ENCODE peak calls at places on chromosome X, in five cellular contexts. Q is endothelial cell, M is glutamatergic neuron, L is iPS-NIHi11, R is activated T-cell treated with anti-CD3 and anti-CD28 coated beads for 1 hour. S is an unnamed sample.

GRCh38 chrX:109926743-109927662 is 75.9 kb upstream of the TMEM164 start:
- DNase-seq in Q (no peak), M (no peak), R (no peak), L (no peak), S (no peak)

GRCh38 chrX:41921492-41922124 is 1.7 kb downstream of the CASK start:
- DNase-seq in R (no peak), M (no peak), Q (no peak), L (no peak), S (peak; percentile 2)

GRCh38 chrX:31245714-31246113 is 173.9 kb upstream of the FTHL17 start:
- DNase-seq in L (no peak), Q (no peak), M (no peak), R (no peak), S (no peak)

GRCh38 chrX:45344597-45344996 is 143.9 kb upstream of the DIPK2B start:
- DNase-seq in M (no peak), R (no peak), L (no peak), Q (no peak), S (no peak)

GRCh38 chrX:134868766-134869495 is 121.9 kb upstream of the SMIM10 start:
- DNase-seq in Q (no peak), L (no peak), M (no peak), R (no peak), S (peak; percentile 3)

GRCh38 chrX:129980043-129980442 is 2.4 kb upstream of the BCORL1 start:
- DNase-seq in R (no peak), M (no peak), Q (no peak), L (no peak), S (peak; percentile 35)

GRCh38 chrX:136835761-136836160 is 44.8 kb downstream of the RBMX start:
- DNase-seq in R (no peak), M (no peak), L (no peak), Q (no peak), S (no peak)

GRCh38 chrX:115650916-115651315 is 89.9 kb downstream of the PLS3 start:
- DNase-seq in R (no peak), M (peak; percentile 38), L (peak; percentile 17), Q (peak; percentile 45), S (peak; percentile 47)

GRCh38 chrX:112642349-112642748 is 37.4 kb downstream of the LHFPL1 start:
- DNase-seq in Q (peak; percentile 31), L (peak; percentile 69), M (peak; percentile 18), R (no peak), S (peak; percentile 78)

GRCh38 chrX:68983004-68983857 is 154.4 kb downstream of the EFNB1 start:
- DNase-seq in M (no peak), R (no peak), L (no peak), Q (no peak), S (no peak)

GRCh38 chrX:154142386-154142785 is 1.7 kb upstream of the OPN1LW start:
- DNase-seq in R (no peak), Q (no peak), M (no peak), L (no peak), S (no peak)

GRCh38 chrX:136354201-136354600 is 53.4 kb downstream of the ADGRG4 start:
- DNase-seq in M (no peak), R (no peak), L (no peak), Q (no peak), S (no peak)

GRCh38 chrX:96445531-96446065 is 239.0 kb upstream of the DIAPH2 start:
- DNase-seq in R (no peak), L (no peak), Q (no peak), M (no peak), S (no peak)

GRCh38 chrX:118718737-118719136 is 8.7 kb upstream of the IL13RA1 start:
- DNase-seq in R (no peak), Q (no peak), M (no peak), L (no peak), S (peak; percentile 21)

GRCh38 chrX:53071604-53072417 is 10.4 kb upstream of the TSPYL2 start:
- DNase-seq in M (peak; percentile 35), Q (peak; percentile 46), L (peak; percentile 55), R (peak; percentile 42), S (peak; percentile 75)

GRCh38 chrX:63506320-63506719 is 155.2 kb upstream of the SPIN4 start:
- DNase-seq in L (peak; percentile 3), M (no peak), Q (no peak), R (no peak), S (peak; percentile 45)

GRCh38 chrX:30941898-30942297 is 52.8 kb upstream of the TAB3 start:
- DNase-seq in R (no peak), Q (no peak), L (no peak), M (no peak), S (no peak)

GRCh38 chrX:50459615-50460014 is 11.0 kb downstream of the DGKK start:
- DNase-seq in L (no peak), Q (no peak), R (no peak), M (no peak), S (no peak)

GRCh38 chrX:136920001-136920400 is 39.5 kb upstream of the RBMX start:
- DNase-seq in M (no peak), L (no peak), R (no peak), Q (no peak), S (no peak)

GRCh38 chrX:137278825-137279224 is 245.0 kb upstream of the GPR101 start:
- DNase-seq in M (no peak), Q (no peak), L (no peak), R (no peak), S (no peak)